ENCODE peak calls at places on chromosome 14, in ten cellular contexts. V is activated naive CD8-positive, alpha-beta T cell treated with anti-CD3 and anti-CD28 coated beads for 36 hours; J is NCI-H1417; G is adipocyte; I is frontal cortex; Z is EL; O is NCI-H1092; Q is stimulated activated CD4-positive, alpha-beta T cell treated with anti-CD3 and anti-CD28 coated beads, Interleukin-4, amount 100 ng/mL, for 4 hours; L is K562; A is SW480. U is an unnamed sample.

GRCh38 chr14:35341454-35342159 is 49.4 kb downstream of the PSMA6 start:
- DNase-seq in V (peak), J (peak), G (peak), I (peak), Z (peak), O (peak), Q (no peak), L (no peak), A (peak), U (peak)

GRCh38 chr14:20486700-20487401 is 17.6 kb downstream of the PNP start:
- DNase-seq in V (no peak), J (no peak), G (no peak), I (no peak), Z (no peak), O (no peak), Q (no peak), L (no peak), A (no peak), U (no peak)

GRCh38 chr14:58690801-58691516 is 53.2 kb downstream of the DACT1 start:
- DNase-seq in V (no peak), J (peak), G (no peak), I (no peak), Z (no peak), O (peak), Q (no peak), L (no peak), A (no peak), U (no peak)

GRCh38 chr14:89750206-89750867 is 204.2 kb downstream of the EFCAB11 start:
- DNase-seq in V (no peak), J (no peak), G (peak), I (no peak), Z (no peak), O (no peak), Q (no peak), L (no peak), A (no peak), U (no peak)

GRCh38 chr14:104047761-104048160 is 37.7 kb upstream of the ASPG start:
- DNase-seq in V (no peak), J (no peak), G (no peak), I (no peak), Z (no peak), O (no peak), Q (no peak), L (no peak), A (no peak), U (no peak)

GRCh38 chr14:81303258-81303935 is 82.6 kb upstream of the GTF2A1 start:
- DNase-seq in V (peak), J (peak), G (no peak), I (no peak), Z (no peak), O (no peak), Q (no peak), L (peak), A (peak), U (no peak)

GRCh38 chr14:73786632-73786941 is 65.0 kb upstream of the PTGR2 start:
- DNase-seq in V (no peak), J (peak), G (peak), I (no peak), Z (peak), O (no peak), Q (no peak), L (no peak), A (peak), U (peak)

GRCh38 chr14:50957296-50957695 is 13.0 kb upstream of the PYGL start:
- DNase-seq in V (no peak), J (no peak), G (peak), I (no peak), Z (peak), O (no peak), Q (no peak), L (no peak), A (no peak), U (no peak)

GRCh38 chr14:73173092-73173735 is 36.9 kb downstream of the PSEN1 start:
- DNase-seq in V (no peak), J (peak), G (peak), I (no peak), Z (peak), O (no peak), Q (no peak), L (peak), A (peak), U (no peak)

GRCh38 chr14:95330591-95331370 is 11.1 kb upstream of the CLMN start:
- DNase-seq in V (no peak), J (no peak), G (no peak), I (no peak), Z (no peak), O (no peak), Q (no peak), L (no peak), A (no peak), U (no peak)

GRCh38 chr14:65296402-65296801 is 116.1 kb upstream of the FUT8 start:
- DNase-seq in V (no peak), J (no peak), G (no peak), I (no peak), Z (no peak), O (no peak), Q (no peak), L (no peak), A (no peak), U (no peak)